ENCODE peak calls at places on chromosomes 5 and 9, in ten cellular contexts. O is spleen; N is NCI-H1694; S is SJSA1; Z is activated CD4-positive, alpha-beta T cell treated with anti-CD3 and anti-CD28 coated beads, Interleukin-2, amount 50 U/mL, for 1 hour; M is NCI-H460; E is PC-9; V is stimulated activated CD4-positive, alpha-beta T cell treated with anti-CD3 and anti-CD28 coated beads, Interleukin-2, amount 100 ng/mL, for 24 hours; X is right cardiac atrium; Y is small intestine. K is an unnamed sample.

GRCh38 chr5:53355316-53355715 is 125.1 kb upstream of the FST start:
- DNase-seq in Y (no peak), X (no peak), N (no peak), O (no peak), S (no peak), V (no peak), Z (no peak), E (peak), M (no peak), K (no peak)

GRCh38 chr5:32170303-32171170 is 3.6 kb downstream of the GOLPH3 start:
- DNase-seq in S (no peak), Z (no peak), O (no peak), M (no peak), X (no peak), V (no peak), N (peak), E (no peak), Y (no peak), K (no peak)

GRCh38 chr5:114361724-114362196 is at the start of gene KCNN2:
- DNase-seq in O (peak), E (no peak), Z (no peak), M (peak), V (peak), N (no peak), Y (peak), X (peak), S (peak), K (no peak)

GRCh38 chr5:139862313-139862712 is 66.7 kb downstream of the PSD2 start:
- DNase-seq in Z (no peak), O (no peak), E (no peak), X (no peak), V (no peak), Y (no peak), N (no peak), M (no peak), S (no peak), K (no peak)

GRCh38 chr5:76547242-76547890 is 75.8 kb downstream of the F2RL2 start:
- DNase-seq in V (no peak), M (no peak), Y (peak), E (no peak), Z (peak), S (no peak), N (no peak), X (no peak), O (no peak), K (peak)

GRCh38 chr5:33984178-33984577 is 315 bp downstream of the SLC45A2 start:
- DNase-seq in V (no peak), Z (no peak), M (no peak), O (no peak), Y (no peak), N (no peak), X (no peak), E (no peak), S (no peak), K (no peak)

GRCh38 chr5:56302027-56302426 is 68.9 kb upstream of the ANKRD55 start:
- DNase-seq in O (no peak), M (no peak), V (no peak), N (no peak), X (no peak), Z (no peak), S (no peak), Y (no peak), E (no peak), K (no peak)

GRCh38 chr5:80659111-80659510 is 4.3 kb upstream of the DHFR start:
- DNase-seq in N (no peak), X (no peak), M (no peak), S (no peak), V (no peak), E (no peak), Z (no peak), Y (no peak), O (no peak), K (no peak)

GRCh38 chr5:88244686-88245085 is 24.0 kb downstream of the TMEM161B start:
- DNase-seq in S (no peak), M (no peak), Y (no peak), V (no peak), E (peak), Z (no peak), N (no peak), O (no peak), X (no peak), K (no peak)

GRCh38 chr9:117374076-117374740 is 40.6 kb downstream of the ASTN2 start:
- DNase-seq in M (no peak), N (no peak), O (no peak), S (no peak), Z (no peak), Y (no peak), V (no peak), X (no peak), E (no peak), K (no peak)

GRCh38 chr5:134554319-134555222 is 29.1 kb downstream of the JADE2 start:
- DNase-seq in X (peak), M (no peak), Z (peak), O (no peak), Y (peak), N (no peak), S (peak), E (no peak), V (peak), K (peak)

GRCh38 chr9:121499427-121500164 is at the start of gene GGTA1:
- DNase-seq in X (peak), S (no peak), E (no peak), Y (peak), N (no peak), O (peak), Z (no peak), V (peak), M (peak), K (no peak)

GRCh38 chr9:94952553-94953373 is 226.3 kb downstream of the AOPEP start:
- DNase-seq in Y (no peak), M (no peak), Z (no peak), N (no peak), S (no peak), E (no peak), V (no peak), O (no peak), X (no peak), K (peak)

GRCh38 chr9:76269789-76270188 is 124.4 kb downstream of the RFK start:
- DNase-seq in X (no peak), S (no peak), N (no peak), M (no peak), Y (no peak), Z (no peak), V (no peak), O (no peak), E (peak), K (no peak)